ENCODE peak calls at places on chromosomes 16 and 17, in seven cellular contexts. Y, W, L, H, G, I and N are unnamed samples.
A peak's percentile ranks its signal among the peaks of the same experiment; 100 is the strongest.

GRCh38 chr16:4373909-4374742 is 2.5 kb downstream of the VASN start:
- DNase-seq in L (no peak), Y (peak; percentile 95), I (no peak), W (peak; percentile 79), G (no peak), H (no peak), N (peak; percentile 70)

GRCh38 chr17:4433515-4434031 is at the start of gene SPNS3:
- DNase-seq in Y (no peak), W (no peak), G (no peak), L (no peak), I (no peak), H (no peak), N (no peak)

GRCh38 chr16:64098451-64098850 is 1023.4 kb downstream of the CDH11 start:
- DNase-seq in Y (no peak), I (no peak), G (no peak), W (no peak), H (no peak), L (no peak), N (no peak)

GRCh38 chr17:48240562-48241130 is 133.1 kb downstream of the SNX11 start:
- DNase-seq in Y (no peak), W (no peak), L (no peak), H (peak; percentile 66), I (no peak), G (peak; percentile 53), N (no peak)

GRCh38 chr16:87463722-87464690 is 28.8 kb downstream of the ZCCHC14 start:
- DNase-seq in G (peak; percentile 96), Y (no peak), H (no peak), L (no peak), W (no peak), I (peak; percentile 30), N (no peak)

GRCh38 chr16:1706386-1707192 is 594 bp downstream of the MAPK8IP3 start:
- DNase-seq in I (no peak), L (no peak), W (peak; percentile 50), Y (no peak), G (no peak), H (no peak), N (no peak)

GRCh38 chr17:6551909-6552768 is 4.2 kb downstream of the PITPNM3 start:
- DNase-seq in W (peak; percentile 27), I (no peak), G (no peak), H (no peak), L (no peak), Y (peak; percentile 85), N (peak; percentile 85)

GRCh38 chr16:57277586-57277985 is 6.9 kb downstream of the PLLP start:
- DNase-seq in I (no peak), W (no peak), G (no peak), Y (peak; percentile 34), L (no peak), H (peak; percentile 28), N (no peak)

GRCh38 chr16:35492225-35492624 is 2032.8 kb downstream of the TP53TG3F start:
- DNase-seq in G (no peak), W (no peak), Y (no peak), L (no peak), H (no peak), I (no peak), N (no peak)

GRCh38 chr17:74569392-74570003 is 2.2 kb upstream of the CD300H start:
- DNase-seq in L (no peak), H (peak; percentile 97), I (no peak), W (peak; percentile 39), Y (no peak), G (no peak), N (no peak)

DNA sequence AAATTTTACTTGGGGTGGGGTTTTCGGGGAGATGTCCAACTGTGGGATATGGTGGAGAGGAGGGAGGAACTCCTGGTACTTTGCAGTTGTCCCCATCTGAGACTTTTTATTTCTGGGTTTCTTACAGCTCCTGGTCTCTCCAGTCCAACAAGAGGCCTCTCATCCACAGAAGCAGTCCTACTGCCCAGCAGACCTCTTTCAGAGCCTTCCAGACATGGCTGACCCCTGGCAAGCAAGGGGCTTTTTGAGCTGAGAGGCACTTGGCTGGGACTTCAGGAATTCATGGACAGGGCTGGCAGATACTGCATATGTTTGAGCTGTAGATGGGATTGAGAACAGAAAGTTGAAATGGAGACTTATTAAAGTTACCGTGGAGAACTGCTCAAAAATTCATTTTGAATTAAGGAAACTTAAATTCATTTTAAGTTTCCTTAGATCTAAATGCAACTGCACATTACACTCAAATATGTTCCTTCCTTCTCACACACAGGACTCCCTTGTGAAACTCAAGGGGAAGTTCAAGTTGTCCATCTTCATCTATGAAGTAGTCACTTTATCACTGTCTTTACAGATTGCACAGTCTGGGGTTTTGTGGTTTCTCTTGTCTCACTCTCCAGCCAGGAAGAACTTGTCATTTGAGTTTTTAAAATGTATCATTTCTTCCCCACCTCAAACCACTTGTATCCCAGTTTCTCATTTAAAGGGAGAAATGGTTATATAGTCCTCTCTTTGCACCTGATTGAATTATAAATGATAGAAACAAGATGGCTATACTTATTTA is 1.1 kb downstream of the LASP1NB start:
- DNase-seq in G (no peak), L (no peak), W (no peak), I (no peak), H (no peak), Y (no peak), N (no peak)
- H3K27ac ChIP-seq in G (no peak overlapping the region), L (no peak overlapping the region), W (no peak overlapping the region), I (no peak overlapping the region), H (no peak overlapping the region), Y (no peak overlapping the region), N (no peak overlapping the region)

GRCh38 chr17:82029990-82030469 is 1.4 kb upstream of the RAC3 start:
- DNase-seq in Y (no peak), H (no peak), G (no peak), I (no peak), L (no peak), W (no peak), N (no peak)

GRCh38 chr17:82030470-82031302 is 792 bp upstream of the RAC3 start:
- DNase-seq in L (no peak), I (no peak), H (peak; percentile 72), W (peak; percentile 92), G (peak; percentile 81), Y (peak; percentile 93), N (peak; percentile 83)

GRCh38 chr17:82029391-82029790 is 2.1 kb upstream of the RAC3 start:
- DNase-seq in I (no peak), W (no peak), Y (no peak), G (no peak), L (no peak), H (no peak), N (no peak)

GRCh38 chr17:82028966-82029365 is 2.5 kb upstream of the RAC3 start:
- DNase-seq in Y (no peak), H (no peak), W (no peak), G (no peak), I (no peak), L (no peak), N (no peak)

DNA sequence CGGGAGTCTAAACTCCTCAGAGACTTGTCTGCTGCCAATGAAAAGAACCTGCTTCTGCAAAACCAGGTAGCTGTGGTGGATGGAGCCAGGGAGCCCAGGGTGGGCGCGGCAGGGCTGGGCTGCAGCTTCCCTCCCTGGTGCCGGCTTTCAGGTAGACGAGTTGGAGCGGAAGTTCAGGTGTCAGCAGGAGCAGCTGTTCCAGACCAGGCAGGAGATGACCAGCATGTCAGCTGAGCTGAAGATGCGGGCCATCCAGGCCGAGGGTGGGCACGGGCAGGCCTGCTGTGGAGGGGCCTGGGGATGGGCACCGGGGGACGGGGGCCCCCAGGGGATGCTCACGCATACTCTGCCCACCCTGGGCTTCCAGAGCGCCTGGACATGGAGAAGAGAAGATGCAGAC is 3.2 kb upstream of the RAC3 start:
- DNase-seq in Y (no peak), L (no peak), G (no peak), I (no peak), W (no peak), H (no peak), N (no peak)
- TF ChIP-seq POLR2AphosphoS5 in Y (no peak), L (no peak), G (no peak), I (no peak), W (no peak), H (no peak), N (no peak)

DNA sequence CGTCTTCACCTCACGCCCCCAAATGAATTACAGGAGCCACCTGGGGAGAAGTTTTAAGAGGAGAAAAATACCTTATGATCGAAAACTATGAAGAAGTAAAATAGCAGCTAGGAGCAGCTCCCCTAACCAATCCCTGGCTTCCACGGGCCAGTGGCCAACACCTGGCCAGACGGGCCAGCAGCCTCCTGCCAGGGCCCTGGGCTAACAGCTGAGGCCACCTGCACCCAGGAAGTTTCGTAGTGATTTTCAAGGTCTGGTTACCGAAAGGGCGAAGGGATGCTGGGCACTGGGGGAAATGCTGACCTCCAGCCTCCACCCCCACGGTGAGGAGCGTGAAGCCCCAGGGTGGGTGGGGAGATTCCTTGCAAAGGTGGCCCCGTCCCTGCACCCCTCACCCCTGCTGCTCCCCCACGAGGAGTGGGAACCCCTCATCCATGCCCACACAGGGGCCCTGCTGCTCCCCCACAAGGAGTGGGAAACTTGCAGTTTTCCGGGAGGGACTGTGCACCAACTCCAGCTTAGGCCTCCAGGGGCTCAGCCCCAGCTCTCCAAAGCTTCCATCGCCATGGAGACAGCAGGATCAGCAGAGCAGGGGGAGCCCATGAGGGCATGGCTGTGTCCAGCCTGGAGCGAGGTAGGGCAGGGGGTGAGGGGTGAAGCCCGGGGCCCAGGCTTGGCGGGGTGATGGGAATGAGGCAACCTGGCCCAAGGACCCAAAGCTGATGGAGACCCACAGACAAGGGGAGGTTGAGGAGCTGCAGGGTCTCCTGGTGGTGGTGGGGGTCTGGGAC is 31.9 kb upstream of the ACSF3 start:
- DNase-seq in G (no peak), Y (no peak), L (no peak), H (no peak), W (no peak), I (no peak), N (no peak)
- H3K4me1 ChIP-seq in G (no peaks in the 10 kb centered on the region), Y (no peaks in the 10 kb centered on the region), L (peaks cover 49% of the 10 kb centered on the region), H (no peaks in the 10 kb centered on the region), W (no peaks in the 10 kb centered on the region), I (peaks cover 9% of the 10 kb centered on the region), N (no peaks in the 10 kb centered on the region)

DNA sequence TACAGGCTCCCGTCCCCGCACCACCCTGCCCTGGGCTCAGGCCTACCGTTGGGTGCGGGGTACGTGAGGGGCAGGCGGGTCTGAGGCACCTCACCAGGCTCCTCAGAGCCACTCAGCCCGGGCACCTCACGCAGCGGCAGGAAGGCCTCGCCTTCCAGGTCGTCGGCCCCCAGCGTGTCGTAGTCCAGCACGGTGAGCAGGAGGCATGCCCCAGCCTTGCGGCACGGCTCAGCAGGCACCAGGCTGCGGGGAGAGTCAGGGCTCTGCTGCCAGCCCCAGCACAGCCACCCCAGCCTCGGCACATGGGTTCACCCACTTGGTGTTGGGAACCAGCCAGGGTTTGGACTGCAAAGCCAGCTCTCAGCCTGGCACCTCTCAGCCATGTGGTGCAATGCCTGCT is 15.5 kb downstream of the UNC13D start:
- DNase-seq in W (no peak), H (no peak), G (no peak), Y (no peak), L (no peak), I (no peak), N (no peak)
- H3K27ac ChIP-seq in W (no peak overlapping the region), H (no peak overlapping the region), G (no peak overlapping the region), Y (peak overlapping the region; percentile 85), L (no peak overlapping the region), I (no peak overlapping the region), N (no peak overlapping the region)